ENCODE peak calls at places on chromosomes 4 and X, in seven cellular contexts. One of them, this sample, is unnamed.

GRCh38 chr4:105208556-105208955 is 61.9 kb downstream of the TET2 start:
- DNase-seq in effector memory CD8-positive, alpha-beta T cell: no peak
- DNase-seq in HS-5: no peak
- DNase-seq in SK-N-DZ: no peak
- DNase-seq in GDM1: no peak
- DNase-seq in ureter: no peak
- DNase-seq in EL: no peak
- DNase-seq in this sample: no peak

GRCh38 chr4:155487231-155487630 is 110.5 kb upstream of the MAP9 start:
- DNase-seq in ureter: no peak
- DNase-seq in SK-N-DZ: no peak
- DNase-seq in EL: no peak
- DNase-seq in GDM1: no peak
- DNase-seq in HS-5: no peak
- DNase-seq in effector memory CD8-positive, alpha-beta T cell: no peak
- DNase-seq in this sample: no peak

GRCh38 chr4:161929966-161930365 is 233.8 kb downstream of the FSTL5 start:
- DNase-seq in SK-N-DZ: no peak
- DNase-seq in HS-5: no peak
- DNase-seq in effector memory CD8-positive, alpha-beta T cell: no peak
- DNase-seq in EL: no peak
- DNase-seq in ureter: no peak
- DNase-seq in GDM1: no peak
- DNase-seq in this sample: no peak

GRCh38 chrX:21479695-21480280 is 105.6 kb downstream of the CNKSR2 start:
- DNase-seq in ureter: no peak
- DNase-seq in EL: peak; percentile 31
- DNase-seq in GDM1: peak; percentile 37
- DNase-seq in effector memory CD8-positive, alpha-beta T cell: no peak
- DNase-seq in HS-5: peak; percentile 19
- DNase-seq in SK-N-DZ: peak; percentile 62
- DNase-seq in this sample: peak; percentile 73

GRCh38 chrX:10648608-10649007 is 28.2 kb upstream of the MID1 start:
- DNase-seq in SK-N-DZ: peak; percentile 53
- DNase-seq in HS-5: no peak
- DNase-seq in GDM1: no peak
- DNase-seq in effector memory CD8-positive, alpha-beta T cell: no peak
- DNase-seq in EL: peak; percentile 17
- DNase-seq in ureter: no peak
- DNase-seq in this sample: no peak

GRCh38 chr4:168630445-168631187 is 133.8 kb downstream of the PALLD start:
- DNase-seq in HS-5: peak; percentile 68
- DNase-seq in GDM1: no peak
- DNase-seq in EL: peak; percentile 76
- DNase-seq in SK-N-DZ: no peak
- DNase-seq in effector memory CD8-positive, alpha-beta T cell: no peak
- DNase-seq in ureter: no peak
- DNase-seq in this sample: no peak

GRCh38 chr4:174156239-174156826 is 127.1 kb downstream of the FBXO8 start:
- DNase-seq in ureter: no peak
- DNase-seq in EL: peak; percentile 33
- DNase-seq in GDM1: peak; percentile 28
- DNase-seq in effector memory CD8-positive, alpha-beta T cell: no peak
- DNase-seq in SK-N-DZ: peak; percentile 81
- DNase-seq in HS-5: peak; percentile 29
- DNase-seq in this sample: peak; percentile 51

GRCh38 chr4:56389558-56389957 is 2.3 kb upstream of the AASDH start:
- DNase-seq in EL: no peak
- DNase-seq in ureter: no peak
- DNase-seq in effector memory CD8-positive, alpha-beta T cell: no peak
- DNase-seq in GDM1: no peak
- DNase-seq in SK-N-DZ: no peak
- DNase-seq in HS-5: no peak
- DNase-seq in this sample: no peak

GRCh38 chrX:155779831-155780230 is 101.3 kb upstream of the VAMP7 start:
- DNase-seq in SK-N-DZ: no peak
- DNase-seq in ureter: no peak
- DNase-seq in EL: no peak
- DNase-seq in GDM1: no peak
- DNase-seq in HS-5: no peak
- DNase-seq in effector memory CD8-positive, alpha-beta T cell: no peak
- DNase-seq in this sample: no peak

GRCh38 chrX:120463241-120463640 is 5.9 kb downstream of the LAMP2 start:
- DNase-seq in effector memory CD8-positive, alpha-beta T cell: no peak
- DNase-seq in HS-5: no peak
- DNase-seq in GDM1: no peak
- DNase-seq in ureter: no peak
- DNase-seq in EL: peak; percentile 25
- DNase-seq in SK-N-DZ: no peak
- DNase-seq in this sample: no peak

GRCh38 chrX:13110427-13111324 is 66.3 kb upstream of the FAM9C start:
- DNase-seq in EL: peak; percentile 88
- DNase-seq in GDM1: no peak
- DNase-seq in effector memory CD8-positive, alpha-beta T cell: no peak
- DNase-seq in SK-N-DZ: no peak
- DNase-seq in HS-5: peak; percentile 77
- DNase-seq in ureter: peak; percentile 55
- DNase-seq in this sample: peak; percentile 89

GRCh38 chr4:40253906-40254305 is 57.1 kb downstream of the RHOH start:
- DNase-seq in ureter: no peak
- DNase-seq in GDM1: no peak
- DNase-seq in HS-5: no peak
- DNase-seq in SK-N-DZ: no peak
- DNase-seq in effector memory CD8-positive, alpha-beta T cell: no peak
- DNase-seq in EL: no peak
- DNase-seq in this sample: no peak

GRCh38 chr4:48538358-48538757 is 48.3 kb downstream of the ZAR1 start:
- DNase-seq in GDM1: no peak
- DNase-seq in ureter: no peak
- DNase-seq in HS-5: no peak
- DNase-seq in EL: no peak
- DNase-seq in effector memory CD8-positive, alpha-beta T cell: no peak
- DNase-seq in SK-N-DZ: no peak
- DNase-seq in this sample: peak; percentile 6

GRCh38 chr4:87425711-87426110 is 3.3 kb downstream of the NUDT9 start:
- DNase-seq in effector memory CD8-positive, alpha-beta T cell: no peak
- DNase-seq in HS-5: no peak
- DNase-seq in EL: peak; percentile 14
- DNase-seq in ureter: no peak
- DNase-seq in SK-N-DZ: no peak
- DNase-seq in GDM1: no peak
- DNase-seq in this sample: no peak

GRCh38 chr4:69054578-69055200 is 41.6 kb upstream of the UGT2B7 start:
- DNase-seq in GDM1: no peak
- DNase-seq in ureter: no peak
- DNase-seq in SK-N-DZ: no peak
- DNase-seq in EL: peak; percentile 62
- DNase-seq in HS-5: peak; percentile 58
- DNase-seq in effector memory CD8-positive, alpha-beta T cell: no peak
- DNase-seq in this sample: no peak

GRCh38 chr4:16161866-16162408 is 64.3 kb downstream of the TAPT1 start:
- DNase-seq in HS-5: no peak
- DNase-seq in effector memory CD8-positive, alpha-beta T cell: no peak
- DNase-seq in ureter: no peak
- DNase-seq in SK-N-DZ: no peak
- DNase-seq in EL: no peak
- DNase-seq in GDM1: no peak
- DNase-seq in this sample: no peak

GRCh38 chr4:39689970-39690369 is 8.0 kb upstream of the UBE2K start:
- DNase-seq in SK-N-DZ: no peak
- DNase-seq in effector memory CD8-positive, alpha-beta T cell: no peak
- DNase-seq in GDM1: no peak
- DNase-seq in ureter: no peak
- DNase-seq in EL: no peak
- DNase-seq in HS-5: no peak
- DNase-seq in this sample: no peak

GRCh38 chrX:43481601-43482000 is 174.5 kb upstream of the MAOA start:
- DNase-seq in GDM1: no peak
- DNase-seq in HS-5: no peak
- DNase-seq in SK-N-DZ: peak; percentile 80
- DNase-seq in EL: no peak
- DNase-seq in ureter: no peak
- DNase-seq in effector memory CD8-positive, alpha-beta T cell: no peak
- DNase-seq in this sample: peak; percentile 94

GRCh38 chr4:94889961-94890360 is 132.2 kb downstream of the BMPR1B start:
- DNase-seq in HS-5: no peak
- DNase-seq in EL: no peak
- DNase-seq in SK-N-DZ: no peak
- DNase-seq in effector memory CD8-positive, alpha-beta T cell: no peak
- DNase-seq in ureter: no peak
- DNase-seq in GDM1: no peak
- DNase-seq in this sample: no peak

GRCh38 chr4:125323547-125324100 is 8.9 kb downstream of the FAT4 start:
- DNase-seq in effector memory CD8-positive, alpha-beta T cell: no peak
- DNase-seq in EL: peak; percentile 82
- DNase-seq in SK-N-DZ: no peak
- DNase-seq in HS-5: peak; percentile 64
- DNase-seq in ureter: no peak
- DNase-seq in GDM1: no peak
- DNase-seq in this sample: no peak

GRCh38 chr4:137387924-137388323 is 144.4 kb downstream of the PCDH18 start:
- DNase-seq in SK-N-DZ: no peak
- DNase-seq in HS-5: peak; percentile 44
- DNase-seq in ureter: no peak
- DNase-seq in EL: peak; percentile 65
- DNase-seq in GDM1: no peak
- DNase-seq in effector memory CD8-positive, alpha-beta T cell: no peak
- DNase-seq in this sample: no peak

GRCh38 chr4:159341486-159341885 is 238.6 kb downstream of the RAPGEF2 start:
- DNase-seq in GDM1: no peak
- DNase-seq in SK-N-DZ: no peak
- DNase-seq in EL: peak; percentile 8
- DNase-seq in effector memory CD8-positive, alpha-beta T cell: no peak
- DNase-seq in ureter: no peak
- DNase-seq in HS-5: no peak
- DNase-seq in this sample: no peak

GRCh38 chr4:2914220-2915126 is 48.7 kb downstream of the NOP14 start:
- DNase-seq in SK-N-DZ: no peak
- DNase-seq in HS-5: no peak
- DNase-seq in GDM1: no peak
- DNase-seq in ureter: no peak
- DNase-seq in EL: no peak
- DNase-seq in effector memory CD8-positive, alpha-beta T cell: no peak
- DNase-seq in this sample: no peak

GRCh38 chrX:112356031-112356430 is 273.5 kb upstream of the TRPC5 start:
- DNase-seq in SK-N-DZ: no peak
- DNase-seq in effector memory CD8-positive, alpha-beta T cell: no peak
- DNase-seq in GDM1: no peak
- DNase-seq in EL: no peak
- DNase-seq in HS-5: no peak
- DNase-seq in ureter: no peak
- DNase-seq in this sample: no peak

GRCh38 chr4:2249526-2249991 is 7.6 kb upstream of the HAUS3 start:
- DNase-seq in EL: no peak
- DNase-seq in HS-5: no peak
- DNase-seq in GDM1: no peak
- DNase-seq in ureter: no peak
- DNase-seq in SK-N-DZ: no peak
- DNase-seq in effector memory CD8-positive, alpha-beta T cell: no peak
- DNase-seq in this sample: no peak

GRCh38 chr4:79049840-79050520 is 110.7 kb upstream of the PAQR3 start:
- DNase-seq in HS-5: no peak
- DNase-seq in ureter: no peak
- DNase-seq in GDM1: no peak
- DNase-seq in effector memory CD8-positive, alpha-beta T cell: no peak
- DNase-seq in EL: no peak
- DNase-seq in SK-N-DZ: no peak
- DNase-seq in this sample: no peak

GRCh38 chr4:184787766-184788503 is 37.8 kb downstream of the ACSL1 start:
- DNase-seq in effector memory CD8-positive, alpha-beta T cell: no peak
- DNase-seq in GDM1: no peak
- DNase-seq in SK-N-DZ: no peak
- DNase-seq in HS-5: no peak
- DNase-seq in ureter: no peak
- DNase-seq in EL: no peak
- DNase-seq in this sample: no peak

GRCh38 chr4:29581469-29581868 is 1138.7 kb upstream of the PCDH7 start:
- DNase-seq in HS-5: no peak
- DNase-seq in EL: no peak
- DNase-seq in GDM1: no peak
- DNase-seq in ureter: peak; percentile 48
- DNase-seq in SK-N-DZ: no peak
- DNase-seq in effector memory CD8-positive, alpha-beta T cell: no peak
- DNase-seq in this sample: no peak

GRCh38 chrX:45803383-45803921 is 602.8 kb upstream of the DIPK2B start:
- DNase-seq in GDM1: peak; percentile 29
- DNase-seq in HS-5: peak; percentile 81
- DNase-seq in SK-N-DZ: no peak
- DNase-seq in effector memory CD8-positive, alpha-beta T cell: no peak
- DNase-seq in EL: peak; percentile 89
- DNase-seq in ureter: no peak
- DNase-seq in this sample: no peak

GRCh38 chr4:169064281-169064680 is 54.2 kb upstream of the CBR4 start:
- DNase-seq in GDM1: no peak
- DNase-seq in effector memory CD8-positive, alpha-beta T cell: no peak
- DNase-seq in HS-5: no peak
- DNase-seq in EL: no peak
- DNase-seq in ureter: no peak
- DNase-seq in SK-N-DZ: no peak
- DNase-seq in this sample: no peak

GRCh38 chr4:55635760-55636621 is at the start of gene NMU:
- DNase-seq in HS-5: no peak
- DNase-seq in effector memory CD8-positive, alpha-beta T cell: peak; percentile 31
- DNase-seq in GDM1: no peak
- DNase-seq in EL: peak; percentile 31
- DNase-seq in SK-N-DZ: peak; percentile 7
- DNase-seq in ureter: no peak
- DNase-seq in this sample: peak; percentile 52

GRCh38 chr4:40980318-40980883 is 230.6 kb downstream of the NSUN7 start:
- DNase-seq in GDM1: no peak
- DNase-seq in EL: peak; percentile 41
- DNase-seq in SK-N-DZ: no peak
- DNase-seq in effector memory CD8-positive, alpha-beta T cell: no peak
- DNase-seq in ureter: no peak
- DNase-seq in HS-5: no peak
- DNase-seq in this sample: peak; percentile 53

GRCh38 chr4:76943790-76944189 is 5.8 kb upstream of the SEPTIN11 start:
- DNase-seq in HS-5: no peak
- DNase-seq in SK-N-DZ: no peak
- DNase-seq in ureter: no peak
- DNase-seq in GDM1: no peak
- DNase-seq in effector memory CD8-positive, alpha-beta T cell: no peak
- DNase-seq in EL: peak; percentile 21
- DNase-seq in this sample: no peak

GRCh38 chr4:8586671-8587468 is 5.7 kb upstream of the CPZ start:
- DNase-seq in effector memory CD8-positive, alpha-beta T cell: no peak
- DNase-seq in EL: no peak
- DNase-seq in SK-N-DZ: no peak
- DNase-seq in GDM1: no peak
- DNase-seq in ureter: no peak
- DNase-seq in HS-5: no peak
- DNase-seq in this sample: no peak

This sample was measured in NCI-H82.